ENCODE peak calls at places on chromosomes 3 and 15, in eight cellular contexts. G, D, Q, R, B, N, K and U are unnamed samples.
A peak's percentile ranks its signal among the peaks of the same experiment; 100 is the strongest.

GRCh38 chr3:11563159-11563558 is 80.6 kb downstream of the VGLL4 start:
- DNase-seq in K (no peak), N (no peak), D (no peak), R (no peak), Q (no peak), B (no peak), G (no peak), U (no peak)

GRCh38 chr15:31280037-31280830 is 46.4 kb upstream of the KLF13 start:
- DNase-seq in G (no peak), D (no peak), N (no peak), K (no peak), B (no peak), R (peak; percentile 52), Q (no peak), U (no peak)

GRCh38 chr3:16060945-16061344 is 113.5 kb upstream of the GALNT15 start:
- DNase-seq in N (no peak), K (no peak), D (no peak), G (peak; percentile 78), R (no peak), B (no peak), Q (no peak), U (no peak)

GRCh38 chr3:150348500-150348899 is 59.6 kb upstream of the TSC22D2 start:
- DNase-seq in R (no peak), N (no peak), D (no peak), K (no peak), G (peak; percentile 68), Q (peak; percentile 81), B (peak; percentile 71), U (no peak)

GRCh38 chr15:92277776-92278175 is 115.9 kb upstream of the ST8SIA2 start:
- DNase-seq in G (peak; percentile 2), K (no peak), D (no peak), B (peak; percentile 12), R (no peak), N (no peak), Q (no peak), U (no peak)

GRCh38 chr15:45867281-45867680 is 232.5 kb downstream of the SQOR start:
- DNase-seq in Q (no peak), R (no peak), K (no peak), B (no peak), N (no peak), D (no peak), G (no peak), U (no peak)

GRCh38 chr3:123305192-123305591 is 103.4 kb downstream of the SEC22A start:
- DNase-seq in Q (no peak), N (no peak), K (no peak), G (no peak), B (no peak), D (no peak), R (no peak), U (no peak)

GRCh38 chr15:25022233-25022632 is 67.4 kb downstream of the SNRPN start:
- DNase-seq in Q (peak; percentile 55), D (no peak), G (no peak), N (no peak), R (no peak), B (no peak), K (no peak), U (no peak)

GRCh38 chr15:77057072-77057471 is 13.8 kb downstream of the TSPAN3 start:
- DNase-seq in G (no peak), D (no peak), K (no peak), N (no peak), Q (no peak), B (no peak), R (no peak), U (no peak)

GRCh38 chr3:35393916-35394315 is 245.4 kb upstream of the ARPP21 start:
- DNase-seq in Q (no peak), D (no peak), G (no peak), K (no peak), N (no peak), B (no peak), R (no peak), U (no peak)

GRCh38 chr15:67177750-67178149 is 76.7 kb downstream of the AAGAB start:
- DNase-seq in R (peak; percentile 75), B (no peak), G (no peak), N (no peak), K (no peak), D (no peak), Q (peak; percentile 25), U (no peak)

GRCh38 chr3:79473993-79474392 is 293.8 kb downstream of the ROBO1 start:
- DNase-seq in N (no peak), R (no peak), D (no peak), K (no peak), B (no peak), G (no peak), Q (no peak), U (no peak)

GRCh38 chr3:31170932-31171670 is 276.6 kb upstream of the GADL1 start:
- DNase-seq in B (no peak), Q (peak; percentile 21), R (no peak), D (no peak), K (no peak), G (peak; percentile 98), N (no peak), U (no peak)

GRCh38 chr15:53695365-53695764 is 64.1 kb downstream of the WDR72 start:
- DNase-seq in D (no peak), K (no peak), N (no peak), G (no peak), Q (no peak), R (no peak), B (no peak), U (no peak)

GRCh38 chr3:127426444-127427168 is 138.8 kb upstream of the PRR20G start:
- DNase-seq in R (no peak), G (no peak), B (no peak), K (no peak), N (no peak), Q (no peak), D (no peak), U (no peak)

GRCh38 chr15:51536965-51537574 is 85.5 kb downstream of the DMXL2 start:
- DNase-seq in D (no peak), N (peak; percentile 50), K (no peak), B (peak; percentile 10), G (no peak), R (no peak), Q (peak; percentile 31), U (no peak)

GRCh38 chr15:77901251-77901881 is 176.1 kb downstream of the TBC1D2B start:
- DNase-seq in G (no peak), K (no peak), R (peak; percentile 54), Q (no peak), B (no peak), N (no peak), D (no peak), U (no peak)

GRCh38 chr3:134808835-134809234 is 13.8 kb downstream of the EPHB1 start:
- DNase-seq in R (no peak), D (no peak), K (no peak), Q (no peak), G (no peak), N (no peak), B (no peak), U (no peak)

GRCh38 chr15:101275018-101275417 is 2.3 kb downstream of the SELENOS start:
- DNase-seq in G (no peak), K (no peak), D (no peak), Q (no peak), N (no peak), B (no peak), R (no peak), U (peak; percentile 52)

GRCh38 chr3:107798381-107798780 is 275.6 kb downstream of the BBX start:
- DNase-seq in D (no peak), Q (peak; percentile 64), G (no peak), N (no peak), K (no peak), R (no peak), B (no peak), U (no peak)
- TF ChIP-seq CTCF in D (no peak), Q (no peak), G (no peak), N (no peak), K (no peak), R (no peak), B (no peak), U (no peak)

DNA sequence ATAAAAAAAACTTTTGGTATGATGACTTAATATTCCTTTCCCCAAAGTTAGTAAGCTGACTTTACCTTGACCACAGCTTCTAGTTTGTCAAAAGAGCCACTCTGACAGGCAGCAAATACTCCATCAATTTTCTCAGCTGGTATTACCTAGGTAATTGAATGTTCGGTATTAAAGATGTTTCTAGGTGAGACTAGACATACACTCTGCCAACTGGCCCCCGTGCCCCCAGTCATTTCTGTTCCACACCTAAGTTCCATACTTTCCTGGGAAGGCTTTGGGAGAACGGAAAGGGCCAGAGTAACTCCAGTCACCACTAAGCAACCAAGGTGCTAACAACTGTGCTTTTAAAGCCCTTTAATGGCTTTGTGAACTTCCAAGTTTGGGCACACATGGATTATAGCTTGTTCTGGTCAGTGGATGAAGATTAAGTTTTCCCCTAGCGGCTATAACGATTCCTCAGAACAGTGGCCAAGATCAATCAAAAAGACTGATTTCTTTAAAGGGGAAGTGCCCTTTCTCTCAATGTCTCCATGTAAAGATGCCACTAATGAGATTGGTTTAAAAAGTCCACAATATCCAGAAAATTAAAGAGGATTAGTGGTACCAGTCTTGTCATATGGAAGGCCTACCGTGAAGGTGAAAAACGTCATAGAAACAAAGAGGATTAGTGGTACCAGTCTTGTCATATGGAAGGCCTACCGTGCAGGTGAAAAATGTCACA is 7.0 kb downstream of the EIF4A2 start:
- DNase-seq in K (no peak), N (peak; percentile 15), D (no peak), B (no peak), Q (peak; percentile 50), G (no peak), R (no peak), U (no peak)
- TF ChIP-seq CTCF in K (no peak), N (no peak), D (no peak), B (no peak), Q (no peak), G (peak; percentile 16), R (no peak), U (no peak)

GRCh38 chr15:62060896-62061280 is 641 bp upstream of the VPS13C start:
- DNase-seq in K (no peak), R (no peak), B (no peak), G (no peak), N (no peak), Q (no peak), D (no peak), U (no peak)

GRCh38 chr15:62059818-62060115 is 480 bp downstream of the VPS13C start:
- DNase-seq in R (peak; percentile 80), K (no peak), N (no peak), D (peak; percentile 59), Q (no peak), G (no peak), B (no peak), U (peak; percentile 84)

GRCh38 chr15:62060116-62060895 is at the start of gene VPS13C:
- DNase-seq in G (peak; percentile 47), N (peak; percentile 95), B (peak; percentile 84), Q (peak; percentile 98), K (peak; percentile 75), R (peak; percentile 96), D (peak; percentile 93), U (peak; percentile 94)

GRCh38 chr15:62058327-62059028 is 1.8 kb downstream of the VPS13C start:
- DNase-seq in G (no peak), R (no peak), N (no peak), D (no peak), K (no peak), B (no peak), Q (no peak), U (no peak)

GRCh38 chr15:62059108-62059817 is 984 bp downstream of the VPS13C start:
- DNase-seq in G (no peak), B (no peak), N (peak; percentile 14), R (no peak), Q (peak; percentile 61), D (no peak), K (no peak), U (no peak)
- TF ChIP-seq CTCF in G (peak; percentile 20), B (no peak), N (no peak), R (peak; percentile 6), Q (peak; percentile 4), D (no peak), K (no peak), U (no peak)

GRCh38 chr3:37603722-37604121 is 258.0 kb upstream of the CTDSPL start:
- DNase-seq in G (no peak), Q (no peak), N (no peak), D (no peak), K (no peak), B (no peak), R (no peak), U (no peak)
- TF ChIP-seq CTCF in G (no peak), Q (no peak), N (no peak), D (no peak), K (no peak), B (no peak), R (no peak), U (peak; percentile 17)